ENCODE peak calls at places on chromosome 14, in eight cellular contexts. One of them, this sample, is unnamed.
A peak's percentile ranks its signal among the peaks of the same experiment; 100 is the strongest.

GRCh38 chr14:27387458-27387857 is 789.6 kb upstream of the NOVA1 start:
- DNase-seq in left ventricle myocardium inferior: no peak
- DNase-seq in IMR-90: no peak
- DNase-seq in A549: no peak
- DNase-seq in foreskin keratinocyte: no peak
- DNase-seq in stomach: no peak
- DNase-seq in tibial artery: no peak
- DNase-seq in PC-3: no peak
- DNase-seq in this sample: no peak

GRCh38 chr14:24903337-24903736 is 146.6 kb downstream of the STXBP6 start:
- DNase-seq in PC-3: peak; percentile 6
- DNase-seq in tibial artery: no peak
- DNase-seq in IMR-90: peak; percentile 75
- DNase-seq in foreskin keratinocyte: peak; percentile 37
- DNase-seq in A549: no peak
- DNase-seq in stomach: no peak
- DNase-seq in left ventricle myocardium inferior: no peak
- DNase-seq in this sample: no peak

GRCh38 chr14:52049721-52050588 is 18.9 kb downstream of the NID2 start:
- DNase-seq in A549: no peak
- DNase-seq in foreskin keratinocyte: no peak
- DNase-seq in tibial artery: no peak
- DNase-seq in PC-3: no peak
- DNase-seq in left ventricle myocardium inferior: no peak
- DNase-seq in IMR-90: no peak
- DNase-seq in stomach: no peak
- DNase-seq in this sample: no peak

GRCh38 chr14:36658091-36659009 is 3.3 kb upstream of the PAX9 start:
- DNase-seq in IMR-90: no peak
- DNase-seq in tibial artery: no peak
- DNase-seq in A549: no peak
- DNase-seq in left ventricle myocardium inferior: no peak
- DNase-seq in PC-3: no peak
- DNase-seq in stomach: no peak
- DNase-seq in foreskin keratinocyte: no peak
- DNase-seq in this sample: no peak

GRCh38 chr14:95305940-95306339 is 13.8 kb downstream of the CLMN start:
- DNase-seq in stomach: no peak
- DNase-seq in tibial artery: no peak
- DNase-seq in left ventricle myocardium inferior: no peak
- DNase-seq in PC-3: no peak
- DNase-seq in IMR-90: no peak
- DNase-seq in foreskin keratinocyte: no peak
- DNase-seq in A549: no peak
- DNase-seq in this sample: no peak

GRCh38 chr14:81275995-81276698 is 55.4 kb upstream of the GTF2A1 start:
- DNase-seq in tibial artery: no peak
- DNase-seq in foreskin keratinocyte: no peak
- DNase-seq in stomach: no peak
- DNase-seq in PC-3: peak; percentile 52
- DNase-seq in left ventricle myocardium inferior: no peak
- DNase-seq in A549: no peak
- DNase-seq in IMR-90: no peak
- DNase-seq in this sample: no peak

GRCh38 chr14:61193471-61193870 is 87.7 kb downstream of the TMEM30B start:
- DNase-seq in A549: no peak
- DNase-seq in foreskin keratinocyte: no peak
- DNase-seq in PC-3: no peak
- DNase-seq in left ventricle myocardium inferior: no peak
- DNase-seq in tibial artery: no peak
- DNase-seq in IMR-90: no peak
- DNase-seq in stomach: no peak
- DNase-seq in this sample: no peak

GRCh38 chr14:101620039-101620788 is 58.9 kb downstream of the DIO3 start:
- DNase-seq in A549: no peak
- DNase-seq in foreskin keratinocyte: no peak
- DNase-seq in PC-3: no peak
- DNase-seq in left ventricle myocardium inferior: no peak
- DNase-seq in tibial artery: no peak
- DNase-seq in stomach: no peak
- DNase-seq in IMR-90: no peak
- DNase-seq in this sample: no peak

GRCh38 chr14:76498536-76498935 is 122.6 kb downstream of the ESRRB start:
- DNase-seq in left ventricle myocardium inferior: no peak
- DNase-seq in PC-3: no peak
- DNase-seq in IMR-90: no peak
- DNase-seq in stomach: no peak
- DNase-seq in foreskin keratinocyte: no peak
- DNase-seq in A549: no peak
- DNase-seq in tibial artery: no peak
- DNase-seq in this sample: peak; percentile 40

GRCh38 chr14:68703093-68703492 is 89.8 kb downstream of the ZFP36L1 start:
- DNase-seq in foreskin keratinocyte: peak; percentile 80
- DNase-seq in left ventricle myocardium inferior: no peak
- DNase-seq in IMR-90: peak; percentile 81
- DNase-seq in stomach: no peak
- DNase-seq in tibial artery: no peak
- DNase-seq in PC-3: peak; percentile 83
- DNase-seq in A549: peak; percentile 58
- DNase-seq in this sample: no peak

GRCh38 chr14:50666772-50667490 is 1.2 kb downstream of the SAV1 start:
- DNase-seq in left ventricle myocardium inferior: no peak
- DNase-seq in IMR-90: peak; percentile 73
- DNase-seq in tibial artery: peak; percentile 74
- DNase-seq in A549: peak; percentile 61
- DNase-seq in stomach: peak; percentile 50
- DNase-seq in foreskin keratinocyte: peak; percentile 61
- DNase-seq in PC-3: peak; percentile 82
- DNase-seq in this sample: no peak

GRCh38 chr14:55356913-55357312 is 54.7 kb downstream of the ATG14 start:
- DNase-seq in foreskin keratinocyte: no peak
- DNase-seq in stomach: no peak
- DNase-seq in tibial artery: no peak
- DNase-seq in PC-3: peak; percentile 98
- DNase-seq in A549: no peak
- DNase-seq in IMR-90: no peak
- DNase-seq in left ventricle myocardium inferior: no peak
- DNase-seq in this sample: no peak

GRCh38 chr14:69042309-69043006 is 63.4 kb upstream of the ACTN1 start:
- DNase-seq in left ventricle myocardium inferior: no peak
- DNase-seq in foreskin keratinocyte: no peak
- DNase-seq in IMR-90: no peak
- DNase-seq in PC-3: no peak
- DNase-seq in stomach: no peak
- DNase-seq in A549: no peak
- DNase-seq in tibial artery: no peak
- DNase-seq in this sample: no peak

GRCh38 chr14:93028724-93029076 is 87.0 kb downstream of the ITPK1 start:
- DNase-seq in foreskin keratinocyte: no peak
- DNase-seq in PC-3: no peak
- DNase-seq in A549: no peak
- DNase-seq in IMR-90: no peak
- DNase-seq in left ventricle myocardium inferior: no peak
- DNase-seq in stomach: no peak
- DNase-seq in tibial artery: no peak
- DNase-seq in this sample: no peak

GRCh38 chr14:79318371-79318770 is 892.9 kb downstream of the DIO2 start:
- DNase-seq in left ventricle myocardium inferior: no peak
- DNase-seq in foreskin keratinocyte: no peak
- DNase-seq in IMR-90: peak; percentile 57
- DNase-seq in tibial artery: no peak
- DNase-seq in A549: no peak
- DNase-seq in stomach: no peak
- DNase-seq in PC-3: no peak
- DNase-seq in this sample: no peak

GRCh38 chr14:68487805-68488590 is 304.9 kb downstream of the ZFP36L1 start:
- DNase-seq in left ventricle myocardium inferior: no peak
- DNase-seq in A549: peak; percentile 66
- DNase-seq in PC-3: peak; percentile 60
- DNase-seq in IMR-90: peak; percentile 56
- DNase-seq in foreskin keratinocyte: peak; percentile 55
- DNase-seq in tibial artery: no peak
- DNase-seq in stomach: no peak
- DNase-seq in this sample: no peak

GRCh38 chr14:59460378-59460777 is 4.8 kb downstream of the GPR135 start:
- DNase-seq in PC-3: no peak
- DNase-seq in A549: no peak
- DNase-seq in stomach: no peak
- DNase-seq in left ventricle myocardium inferior: no peak
- DNase-seq in tibial artery: no peak
- DNase-seq in IMR-90: no peak
- DNase-seq in foreskin keratinocyte: no peak
- DNase-seq in this sample: no peak

GRCh38 chr14:30608533-30609006 is 13.5 kb upstream of the SCFD1 start:
- DNase-seq in A549: peak; percentile 29
- DNase-seq in left ventricle myocardium inferior: no peak
- DNase-seq in PC-3: peak; percentile 51
- DNase-seq in tibial artery: no peak
- DNase-seq in foreskin keratinocyte: peak; percentile 62
- DNase-seq in IMR-90: peak; percentile 59
- DNase-seq in stomach: no peak
- DNase-seq in this sample: no peak

GRCh38 chr14:30607156-30607780 is 14.9 kb upstream of the SCFD1 start:
- DNase-seq in PC-3: no peak
- DNase-seq in tibial artery: no peak
- DNase-seq in left ventricle myocardium inferior: no peak
- DNase-seq in A549: no peak
- DNase-seq in stomach: no peak
- DNase-seq in IMR-90: peak; percentile 56
- DNase-seq in foreskin keratinocyte: no peak
- DNase-seq in this sample: no peak

GRCh38 chr14:30614155-30614554 is 8.0 kb upstream of the SCFD1 start:
- DNase-seq in IMR-90: no peak
- DNase-seq in A549: no peak
- DNase-seq in left ventricle myocardium inferior: no peak
- DNase-seq in tibial artery: no peak
- DNase-seq in stomach: no peak
- DNase-seq in foreskin keratinocyte: no peak
- DNase-seq in PC-3: no peak
- DNase-seq in this sample: no peak

DNA sequence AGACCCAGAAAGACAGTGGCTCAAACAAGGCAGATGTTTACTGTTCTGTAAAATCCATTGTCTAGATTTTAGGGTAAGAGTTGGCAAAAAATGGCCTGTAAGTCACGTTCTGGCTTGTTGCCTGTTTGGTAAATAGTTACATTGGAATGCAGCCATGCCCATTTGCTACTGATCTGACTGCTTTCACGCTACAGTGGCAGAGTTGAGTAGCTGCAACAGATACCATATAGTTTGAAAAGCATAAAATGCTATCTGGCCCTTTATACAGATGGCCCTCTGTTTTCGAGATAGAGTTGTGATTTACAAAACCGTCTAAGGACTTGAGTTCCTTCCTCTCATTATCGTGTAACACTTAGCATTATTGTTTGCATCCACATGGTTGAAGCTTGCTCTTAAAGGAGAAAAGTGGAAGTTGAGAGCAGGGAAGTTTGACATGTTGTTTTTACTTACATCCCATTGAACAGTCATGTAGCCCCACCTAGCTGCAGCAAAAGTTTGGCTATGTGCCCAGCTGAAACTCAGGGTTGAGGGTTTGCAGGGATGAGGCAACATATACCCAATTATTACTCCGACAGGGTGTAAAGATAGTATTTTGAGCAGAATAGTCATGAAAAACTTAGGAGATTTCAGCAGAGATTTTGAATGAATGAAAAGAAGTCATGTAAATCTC is 11.3 kb upstream of the SCFD1 start:
- DNase-seq in A549: peak; percentile 60
- DNase-seq in left ventricle myocardium inferior: no peak
- DNase-seq in stomach: peak; percentile 60
- DNase-seq in tibial artery: no peak
- DNase-seq in IMR-90: peak; percentile 81
- DNase-seq in foreskin keratinocyte: peak; percentile 70
- DNase-seq in PC-3: peak; percentile 91
- DNase-seq in this sample: no peak
- TF ChIP-seq CTCF in A549: peak; percentile 23
- TF ChIP-seq CTCF in left ventricle myocardium inferior: peak; percentile 38
- TF ChIP-seq CTCF in stomach: no peak
- TF ChIP-seq CTCF in tibial artery: no peak
- TF ChIP-seq CTCF in IMR-90: peak; percentile 53
- TF ChIP-seq CTCF in foreskin keratinocyte: peak; percentile 47
- TF ChIP-seq CTCF in PC-3: peak; percentile 62
- TF ChIP-seq CTCF in this sample: peak; percentile 38

GRCh38 chr14:91169951-91170350 is 56.1 kb downstream of the DGLUCY start:
- DNase-seq in PC-3: no peak
- DNase-seq in left ventricle myocardium inferior: no peak
- DNase-seq in IMR-90: no peak
- DNase-seq in A549: no peak
- DNase-seq in stomach: no peak
- DNase-seq in foreskin keratinocyte: no peak
- DNase-seq in tibial artery: no peak
- DNase-seq in this sample: no peak

GRCh38 chr14:91170504-91171121 is 56.7 kb downstream of the DGLUCY start:
- DNase-seq in left ventricle myocardium inferior: peak; percentile 52
- DNase-seq in IMR-90: peak; percentile 25
- DNase-seq in foreskin keratinocyte: no peak
- DNase-seq in A549: no peak
- DNase-seq in PC-3: no peak
- DNase-seq in tibial artery: no peak
- DNase-seq in stomach: peak; percentile 50
- DNase-seq in this sample: no peak

GRCh38 chr14:91164676-91165075 is 50.8 kb downstream of the DGLUCY start:
- DNase-seq in stomach: peak; percentile 91
- DNase-seq in IMR-90: no peak
- DNase-seq in A549: no peak
- DNase-seq in PC-3: peak; percentile 86
- DNase-seq in foreskin keratinocyte: no peak
- DNase-seq in left ventricle myocardium inferior: peak; percentile 53
- DNase-seq in tibial artery: no peak
- DNase-seq in this sample: peak; percentile 83

GRCh38 chr14:91171291-91171690 is 57.4 kb downstream of the DGLUCY start:
- DNase-seq in left ventricle myocardium inferior: peak; percentile 76
- DNase-seq in foreskin keratinocyte: no peak
- DNase-seq in PC-3: no peak
- DNase-seq in tibial artery: no peak
- DNase-seq in A549: no peak
- DNase-seq in IMR-90: no peak
- DNase-seq in stomach: no peak
- DNase-seq in this sample: no peak

GRCh38 chr14:91167380-91167770 is 53.5 kb downstream of the DGLUCY start:
- DNase-seq in stomach: peak; percentile 36
- DNase-seq in left ventricle myocardium inferior: no peak
- DNase-seq in A549: no peak
- DNase-seq in foreskin keratinocyte: no peak
- DNase-seq in tibial artery: no peak
- DNase-seq in PC-3: no peak
- DNase-seq in IMR-90: no peak
- DNase-seq in this sample: no peak
- H3K27ac ChIP-seq in stomach: no peak overlapping the region
- H3K27ac ChIP-seq in left ventricle myocardium inferior: peak overlapping the region; percentile 82
- H3K27ac ChIP-seq in A549: no peak overlapping the region
- H3K27ac ChIP-seq in foreskin keratinocyte: no peak overlapping the region
- H3K27ac ChIP-seq in tibial artery: no peak overlapping the region
- H3K27ac ChIP-seq in PC-3: no peak overlapping the region
- H3K27ac ChIP-seq in IMR-90: no peak overlapping the region
- H3K27ac ChIP-seq in this sample: no peak overlapping the region

GRCh38 chr14:37874429-37875109 is 279.1 kb downstream of the TTC6 start:
- DNase-seq in foreskin keratinocyte: peak; percentile 56
- DNase-seq in PC-3: peak; percentile 92
- DNase-seq in stomach: peak; percentile 89
- DNase-seq in left ventricle myocardium inferior: peak; percentile 78
- DNase-seq in IMR-90: peak; percentile 48
- DNase-seq in A549: peak; percentile 74
- DNase-seq in tibial artery: peak; percentile 77
- DNase-seq in this sample: peak; percentile 91
- TF ChIP-seq CTCF in foreskin keratinocyte: peak; percentile 87
- TF ChIP-seq CTCF in PC-3: peak; percentile 95
- TF ChIP-seq CTCF in stomach: no peak
- TF ChIP-seq CTCF in left ventricle myocardium inferior: peak; percentile 87
- TF ChIP-seq CTCF in IMR-90: peak; percentile 84
- TF ChIP-seq CTCF in A549: peak; percentile 86
- TF ChIP-seq CTCF in tibial artery: peak; percentile 75
- TF ChIP-seq CTCF in this sample: peak; percentile 87

GRCh38 chr14:77717608-77718305 is 9.9 kb downstream of the SLIRP start:
- DNase-seq in left ventricle myocardium inferior: no peak
- DNase-seq in IMR-90: no peak
- DNase-seq in tibial artery: no peak
- DNase-seq in A549: no peak
- DNase-seq in PC-3: no peak
- DNase-seq in foreskin keratinocyte: no peak
- DNase-seq in stomach: no peak
- DNase-seq in this sample: no peak
- H3K27ac ChIP-seq in left ventricle myocardium inferior: no peak overlapping the region
- H3K27ac ChIP-seq in IMR-90: no peak overlapping the region
- H3K27ac ChIP-seq in tibial artery: no peak overlapping the region
- H3K27ac ChIP-seq in A549: no peak overlapping the region
- H3K27ac ChIP-seq in PC-3: no peak overlapping the region
- H3K27ac ChIP-seq in foreskin keratinocyte: no peak overlapping the region
- H3K27ac ChIP-seq in stomach: no peak overlapping the region
- H3K27ac ChIP-seq in this sample: no peak overlapping the region

This sample was measured in upper lobe of right lung.